ENCODE peak calls at places on chromosomes 12 and 14, in seven cellular contexts. C, D, M, I, G, R and X are unnamed samples. For H3K4me1, the result is how much of the 10 kb centered on the place peaks cover.

GRCh38 chr12:69685810-69686209 is 13.3 kb downstream of the BEST3 start:
- DNase-seq in C (no peak), D (no peak), M (no peak), I (no peak), G (no peak), R (no peak), X (no peak)

GRCh38 chr14:31880935-31881334 is 196.2 kb upstream of the ARHGAP5 start:
- DNase-seq in C (no peak), D (no peak), M (no peak), I (peak), G (no peak), R (no peak), X (no peak)

GRCh38 chr12:123094349-123095073 is 56.4 kb downstream of the PITPNM2 start:
- DNase-seq in C (no peak), D (peak), M (no peak), I (peak), G (peak), R (no peak), X (no peak)

GRCh38 chr14:55201219-55202096 is 10.1 kb upstream of the DLGAP5 start:
- DNase-seq in C (no peak), D (no peak), M (peak), I (no peak), G (no peak), R (no peak), X (peak)

GRCh38 chr12:102920271-102920670 is 3.2 kb upstream of the PAH start:
- DNase-seq in C (no peak), D (no peak), M (no peak), I (no peak), G (no peak), R (no peak), X (no peak)

GRCh38 chr12:7319934-7320333 is 16.1 kb downstream of the ACSM4 start:
- DNase-seq in C (no peak), D (no peak), M (no peak), I (no peak), G (no peak), R (no peak), X (no peak)

GRCh38 chr12:94925206-94925605 is 78.3 kb downstream of the NDUFA12 start:
- DNase-seq in C (no peak), D (no peak), M (no peak), I (no peak), G (no peak), R (no peak), X (no peak)

GRCh38 chr12:103482365-103482764 is 13.4 kb downstream of the C12orf42 start:
- DNase-seq in C (no peak), D (no peak), M (no peak), I (no peak), G (no peak), R (no peak), X (no peak)

GRCh38 chr12:68334136-68334535 is 2.0 kb upstream of the MDM1 start:
- DNase-seq in C (no peak), D (no peak), M (peak), I (peak), G (no peak), R (peak), X (peak)

GRCh38 chr14:104637546-104638003 is 33.0 kb upstream of the TMEM179 start:
- DNase-seq in C (no peak), D (no peak), M (no peak), I (no peak), G (no peak), R (no peak), X (no peak)

DNA sequence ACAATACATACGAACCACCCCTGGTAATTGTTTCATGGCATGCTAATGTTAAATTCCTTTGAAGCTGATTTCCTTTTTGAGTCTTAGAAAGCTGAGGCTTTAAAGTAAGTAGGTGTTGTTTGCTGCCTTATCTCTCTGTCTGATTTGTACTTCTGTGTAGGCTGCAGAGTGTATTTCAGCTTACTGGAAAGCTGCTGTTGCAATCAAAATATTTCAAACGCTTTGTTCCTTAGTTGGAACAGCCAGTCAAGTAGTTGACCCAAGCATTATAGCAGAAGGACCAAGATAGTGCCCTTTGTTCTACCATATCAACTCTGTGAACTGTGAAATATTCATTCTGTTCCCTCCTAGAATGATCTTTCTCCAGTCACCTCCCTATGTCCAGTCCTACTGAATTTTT is 3.1 kb downstream of the PKP2 start:
- DNase-seq in C (no peak), D (no peak), M (peak), I (no peak), G (no peak), R (no peak), X (no peak)
- H3K4me3 ChIP-seq in C (no peak), D (no peak), M (peak), I (peak), G (no peak), R (no peak), X (peak)

GRCh38 chr12:32755654-32756475 is at the start of gene YARS2:
- DNase-seq in C (peak), D (peak), M (peak), I (peak), G (peak), R (peak), X (peak)
- H3K27ac ChIP-seq in C (peak), D (peak), M (peak), I (peak), G (peak), R (peak), X (peak)

GRCh38 chr12:81963026-81963425 is 203.9 kb upstream of the PPFIA2 start:
- DNase-seq in C (no peak), D (no peak), M (no peak), I (no peak), G (no peak), R (no peak), X (no peak)

GRCh38 chr12:81963651-81964050 is 204.5 kb upstream of the PPFIA2 start:
- DNase-seq in C (no peak), D (no peak), M (no peak), I (no peak), G (no peak), R (no peak), X (no peak)

GRCh38 chr12:81962126-81962856 is 203.1 kb upstream of the PPFIA2 start:
- DNase-seq in C (no peak), D (no peak), M (no peak), I (no peak), G (no peak), R (no peak), X (no peak)
- H3K4me1 ChIP-seq in C (under half), D (under half), M (under half), I (under half), G (under half), R (under half), X (under half)

DNA sequence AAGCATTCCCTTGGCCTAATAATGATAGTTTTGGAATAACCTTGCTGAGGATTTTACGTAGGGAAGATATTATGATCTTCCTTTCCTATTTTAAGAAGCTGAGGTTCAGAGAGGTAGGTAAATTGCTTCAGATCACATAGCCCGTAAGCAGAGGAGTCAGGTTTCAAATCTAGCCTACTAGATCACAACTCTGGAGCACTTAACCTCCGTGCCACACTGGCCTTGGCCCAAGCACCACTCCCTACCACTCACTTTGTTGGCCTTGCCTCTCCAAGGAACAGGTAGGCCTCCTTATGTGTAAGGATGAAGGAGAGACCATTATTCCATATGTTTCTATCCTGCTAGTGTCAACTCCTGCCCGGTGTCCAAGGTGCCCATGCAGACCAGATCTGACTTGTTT is 12.4 kb upstream of the ACOT1 start:
- DNase-seq in C (no peak), D (no peak), M (no peak), I (no peak), G (no peak), R (no peak), X (no peak)
- H3K4me3 ChIP-seq in C (no peak), D (no peak), M (no peak), I (no peak), G (no peak), R (no peak), X (no peak)

GRCh38 chr14:64611358-64612020 is 61.7 kb downstream of the PPP1R36 start:
- DNase-seq in C (no peak), D (peak), M (no peak), I (no peak), G (no peak), R (no peak), X (no peak)
- H3K27ac ChIP-seq in C (no peak), D (peak), M (no peak), I (peak), G (no peak), R (no peak), X (no peak)

DNA sequence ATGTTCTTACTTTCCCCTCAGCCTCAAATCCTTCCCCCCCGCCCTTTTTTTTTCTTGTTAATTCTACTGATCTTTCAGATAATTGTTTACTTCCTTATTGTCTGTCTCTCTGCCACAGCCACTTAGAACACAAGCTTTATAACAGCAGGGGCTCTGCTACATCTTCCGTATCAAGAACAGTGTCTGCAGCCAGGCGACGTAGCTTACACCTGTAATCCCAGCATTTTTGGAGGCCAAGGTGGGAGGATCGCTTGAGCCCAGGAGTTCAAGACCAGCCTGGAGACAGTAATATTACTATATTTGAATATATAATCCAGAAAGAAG is 5.4 kb downstream of the SOS2 start:
- DNase-seq in C (no peak), D (no peak), M (peak), I (no peak), G (no peak), R (peak), X (peak)
- H3K4me1 ChIP-seq in C (under half), D (under half), M (under half), I (under half), G (half or more), R (under half), X (under half)